ENCODE peak calls at places on chromosome 14, in nine cellular contexts. V, E, Y, M, P, A, N, O and T are unnamed samples.

GRCh38 chr14:52277552-52277951 is 10.1 kb downstream of the PTGDR start:
- DNase-seq in A (no peak), V (no peak), E (no peak), N (no peak), M (no peak), O (no peak), Y (no peak), P (no peak), T (no peak)

GRCh38 chr14:68962681-68963080 is 16.4 kb downstream of the ACTN1 start:
- DNase-seq in A (no peak), N (no peak), M (no peak), O (no peak), V (no peak), E (no peak), P (no peak), Y (no peak), T (no peak)

GRCh38 chr14:51240804-51241380 is 845 bp downstream of the TMX1 start:
- DNase-seq in M (no peak), O (no peak), Y (no peak), V (no peak), A (no peak), N (no peak), P (no peak), E (no peak), T (no peak)

GRCh38 chr14:50085570-50086315 is 30.6 kb downstream of the VCPKMT start:
- DNase-seq in Y (peak; percentile 29), V (peak; percentile 44), N (peak; percentile 54), M (no peak), O (no peak), A (no peak), P (peak; percentile 49), E (peak; percentile 74), T (no peak)

GRCh38 chr14:56810341-56810740 is at the start of gene OTX2:
- DNase-seq in M (no peak), E (no peak), Y (no peak), N (no peak), O (no peak), P (no peak), V (no peak), A (no peak), T (no peak)

GRCh38 chr14:73243341-73243740 is 6.0 kb downstream of the PAPLN start:
- DNase-seq in M (no peak), P (no peak), E (no peak), N (no peak), V (no peak), A (no peak), Y (no peak), O (no peak), T (no peak)

GRCh38 chr14:83172363-83172762 is 1638.7 kb upstream of the SEL1L start:
- DNase-seq in Y (no peak), O (no peak), V (no peak), M (no peak), E (peak; percentile 21), A (no peak), P (peak; percentile 68), N (peak; percentile 3), T (no peak)

GRCh38 chr14:38226366-38226765 is 18.7 kb downstream of the SSTR1 start:
- DNase-seq in P (no peak), V (no peak), M (no peak), O (no peak), N (no peak), Y (no peak), A (no peak), E (no peak), T (no peak)

GRCh38 chr14:58297412-58297761 is 968 bp upstream of the ARID4A start:
- DNase-seq in A (no peak), Y (peak; percentile 48), M (no peak), N (no peak), V (no peak), E (no peak), P (peak; percentile 50), O (peak; percentile 66), T (no peak)

GRCh38 chr14:37807722-37808121 is 212.3 kb downstream of the TTC6 start:
- DNase-seq in P (no peak), A (no peak), M (no peak), E (no peak), N (no peak), V (no peak), O (no peak), Y (no peak), T (no peak)

GRCh38 chr14:42322486-42323284 is 716.0 kb downstream of the LRFN5 start:
- DNase-seq in N (no peak), E (no peak), V (no peak), P (no peak), O (no peak), A (no peak), Y (no peak), M (no peak), T (no peak)

GRCh38 chr14:101474563-101475467 is 86.5 kb upstream of the DIO3 start:
- DNase-seq in Y (no peak), M (no peak), P (no peak), N (no peak), O (peak; percentile 17), A (no peak), V (no peak), E (no peak), T (no peak)

GRCh38 chr14:39576726-39577125 is 144.5 kb upstream of the FBXO33 start:
- DNase-seq in P (peak; percentile 21), O (no peak), N (no peak), V (no peak), E (no peak), A (no peak), M (no peak), Y (no peak), T (no peak)

GRCh38 chr14:105376521-105377440 is 21.6 kb upstream of the TEX22 start:
- DNase-seq in O (no peak), E (no peak), V (no peak), Y (no peak), M (no peak), P (no peak), N (no peak), A (no peak), T (no peak)

GRCh38 chr14:77123381-77124344 is 17.9 kb downstream of the ZDHHC22 start:
- DNase-seq in V (no peak), E (no peak), P (no peak), O (no peak), Y (no peak), A (peak; percentile 83), M (peak; percentile 55), N (no peak), T (no peak)

GRCh38 chr14:74347795-74348100 is 523 bp upstream of the VRTN start:
- DNase-seq in E (no peak), M (no peak), O (no peak), Y (no peak), A (no peak), N (no peak), V (no peak), P (no peak), T (no peak)

GRCh38 chr14:92362781-92363235 is 39.8 kb downstream of the SLC24A4 start:
- DNase-seq in N (peak; percentile 3), P (peak; percentile 21), O (peak; percentile 28), E (peak; percentile 67), Y (peak; percentile 58), M (no peak), V (no peak), A (no peak), T (no peak)

GRCh38 chr14:75479770-75480600 is 42.3 kb upstream of the BATF start:
- DNase-seq in N (no peak), O (no peak), E (no peak), P (no peak), Y (no peak), A (no peak), V (no peak), M (no peak), T (no peak)

GRCh38 chr14:99468081-99468480 is 12.6 kb downstream of the SETD3 start:
- DNase-seq in Y (no peak), M (no peak), A (no peak), P (no peak), E (no peak), V (no peak), N (no peak), O (no peak), T (no peak)

GRCh38 chr14:101185946-101186345 is 282.4 kb upstream of the RTL1 start:
- DNase-seq in A (no peak), N (no peak), E (no peak), V (no peak), Y (no peak), M (no peak), P (no peak), O (no peak), T (no peak)

GRCh38 chr14:71486274-71486673 is 446.0 kb upstream of the RGS6 start:
- DNase-seq in P (peak; percentile 27), N (no peak), M (no peak), A (no peak), Y (no peak), O (no peak), E (no peak), V (no peak), T (no peak)

GRCh38 chr14:47442206-47442605 is 233.2 kb downstream of the MDGA2 start:
- DNase-seq in O (no peak), N (peak; percentile 74), M (no peak), P (peak; percentile 55), E (peak; percentile 87), A (no peak), V (no peak), Y (peak; percentile 91), T (no peak)

GRCh38 chr14:56136571-56137498 is 18.6 kb downstream of the PELI2 start:
- DNase-seq in A (no peak), O (no peak), N (no peak), P (no peak), Y (no peak), M (no peak), V (no peak), E (no peak), T (no peak)

GRCh38 chr14:93824518-93825234 is 36.4 kb upstream of the PRIMA1 start:
- DNase-seq in A (no peak), E (no peak), Y (no peak), O (no peak), V (no peak), N (no peak), M (no peak), P (no peak), T (no peak)

GRCh38 chr14:33573296-33573695 is 377.6 kb downstream of the EGLN3 start:
- DNase-seq in N (no peak), P (peak; percentile 30), E (no peak), Y (no peak), V (no peak), M (no peak), O (no peak), A (no peak), T (no peak)

GRCh38 chr14:76917158-76917596 is 91.0 kb downstream of the LRRC74A start:
- DNase-seq in Y (peak; percentile 85), M (peak; percentile 47), A (no peak), N (peak; percentile 38), E (peak; percentile 61), O (peak; percentile 54), V (no peak), P (peak; percentile 71), T (no peak)

GRCh38 chr14:22837750-22838538 is 1.6 kb downstream of the MMP14 start:
- DNase-seq in E (no peak), N (no peak), V (no peak), Y (no peak), P (peak; percentile 50), O (peak; percentile 86), M (peak; percentile 68), A (no peak), T (no peak)

GRCh38 chr14:89906000-89906399 is 48.5 kb downstream of the EFCAB11 start:
- DNase-seq in V (no peak), A (no peak), P (no peak), Y (no peak), M (no peak), O (no peak), E (no peak), N (no peak), T (no peak)

GRCh38 chr14:84825481-84825880 is 704.5 kb upstream of the FLRT2 start:
- DNase-seq in P (peak; percentile 52), M (no peak), Y (peak; percentile 27), N (no peak), O (no peak), V (no peak), E (peak; percentile 64), A (no peak), T (no peak)

GRCh38 chr14:99896371-99896770 is 103.2 kb downstream of the EML1 start:
- DNase-seq in Y (no peak), O (no peak), P (no peak), A (no peak), E (no peak), M (no peak), V (no peak), N (no peak), T (no peak)